ENCODE peak calls at places on chromosomes 16 and 17, in eight cellular contexts. One of them, this sample, is unnamed.

GRCh38 chr16:21166561-21166961 is 8.1 kb downstream of the LDAF1 start:
- DNase-seq in heart left ventricle: no peak
- DNase-seq in AG04450: no peak
- DNase-seq in MM.1S: no peak
- DNase-seq in tibial nerve: no peak
- DNase-seq in HL-60: no peak
- DNase-seq in HCT116: no peak
- DNase-seq in endodermal cell: peak; percentile 61
- DNase-seq in this sample: no peak

GRCh38 chr16:65751622-65752598 is 614.6 kb upstream of the CDH5 start:
- DNase-seq in heart left ventricle: no peak
- DNase-seq in AG04450: no peak
- DNase-seq in MM.1S: no peak
- DNase-seq in tibial nerve: no peak
- DNase-seq in HL-60: no peak
- DNase-seq in HCT116: no peak
- DNase-seq in endodermal cell: no peak
- DNase-seq in this sample: no peak

GRCh38 chr16:68786685-68787418 is 49.8 kb downstream of the CDH1 start:
- DNase-seq in heart left ventricle: no peak
- DNase-seq in AG04450: no peak
- DNase-seq in MM.1S: no peak
- DNase-seq in tibial nerve: no peak
- DNase-seq in HL-60: no peak
- DNase-seq in HCT116: no peak
- DNase-seq in endodermal cell: no peak
- DNase-seq in this sample: no peak

GRCh38 chr17:1703063-1703462 is 7.1 kb downstream of the TLCD2 start:
- DNase-seq in heart left ventricle: no peak
- DNase-seq in AG04450: no peak
- DNase-seq in MM.1S: no peak
- DNase-seq in tibial nerve: no peak
- DNase-seq in HL-60: no peak
- DNase-seq in HCT116: no peak
- DNase-seq in endodermal cell: no peak
- DNase-seq in this sample: no peak

GRCh38 chr17:45149037-45149668 is 878 bp downstream of the HEXIM1 start:
- DNase-seq in heart left ventricle: peak; percentile 94
- DNase-seq in AG04450: no peak
- DNase-seq in MM.1S: peak; percentile 76
- DNase-seq in tibial nerve: peak; percentile 78
- DNase-seq in HL-60: no peak
- DNase-seq in HCT116: peak; percentile 64
- DNase-seq in endodermal cell: peak; percentile 97
- DNase-seq in this sample: no peak

GRCh38 chr17:2593846-2594656 is 597 bp downstream of the PAFAH1B1 start:
- DNase-seq in heart left ventricle: peak; percentile 89
- DNase-seq in AG04450: peak; percentile 32
- DNase-seq in MM.1S: peak; percentile 68
- DNase-seq in tibial nerve: peak; percentile 65
- DNase-seq in HL-60: no peak
- DNase-seq in HCT116: peak; percentile 50
- DNase-seq in endodermal cell: peak; percentile 95
- DNase-seq in this sample: peak; percentile 53

GRCh38 chr17:29567362-29568330 is 809 bp upstream of the ABHD15 start:
- DNase-seq in heart left ventricle: peak; percentile 84
- DNase-seq in AG04450: no peak
- DNase-seq in MM.1S: peak; percentile 79
- DNase-seq in tibial nerve: peak; percentile 59
- DNase-seq in HL-60: no peak
- DNase-seq in HCT116: peak; percentile 27
- DNase-seq in endodermal cell: peak; percentile 93
- DNase-seq in this sample: no peak

GRCh38 chr17:33647976-33648375 is 354.9 kb upstream of the ASIC2 start:
- DNase-seq in heart left ventricle: no peak
- DNase-seq in AG04450: no peak
- DNase-seq in MM.1S: peak; percentile 26
- DNase-seq in tibial nerve: no peak
- DNase-seq in HL-60: no peak
- DNase-seq in HCT116: no peak
- DNase-seq in endodermal cell: peak; percentile 71
- DNase-seq in this sample: no peak

GRCh38 chr16:31168848-31169247 is 11.1 kb upstream of the FUS start:
- DNase-seq in heart left ventricle: no peak
- DNase-seq in AG04450: no peak
- DNase-seq in MM.1S: no peak
- DNase-seq in tibial nerve: no peak
- DNase-seq in HL-60: no peak
- DNase-seq in HCT116: no peak
- DNase-seq in endodermal cell: no peak
- DNase-seq in this sample: no peak

GRCh38 chr16:53291757-53292392 is 142.4 kb upstream of the RBL2 start:
- DNase-seq in heart left ventricle: no peak
- DNase-seq in AG04450: no peak
- DNase-seq in MM.1S: no peak
- DNase-seq in tibial nerve: no peak
- DNase-seq in HL-60: no peak
- DNase-seq in HCT116: no peak
- DNase-seq in endodermal cell: no peak
- DNase-seq in this sample: no peak

GRCh38 chr16:75555213-75555706 is 792 bp downstream of the TMEM231 start:
- DNase-seq in heart left ventricle: peak; percentile 88
- DNase-seq in AG04450: peak; percentile 57
- DNase-seq in MM.1S: peak; percentile 40
- DNase-seq in tibial nerve: peak; percentile 26
- DNase-seq in HL-60: no peak
- DNase-seq in HCT116: peak; percentile 86
- DNase-seq in endodermal cell: peak; percentile 97
- DNase-seq in this sample: peak; percentile 52

GRCh38 chr16:25690563-25691143 is 1.1 kb upstream of the HS3ST4 start:
- DNase-seq in heart left ventricle: no peak
- DNase-seq in AG04450: no peak
- DNase-seq in MM.1S: no peak
- DNase-seq in tibial nerve: no peak
- DNase-seq in HL-60: no peak
- DNase-seq in HCT116: no peak
- DNase-seq in endodermal cell: peak; percentile 47
- DNase-seq in this sample: no peak

GRCh38 chr16:25692734-25693508 is 1.2 kb downstream of the HS3ST4 start:
- DNase-seq in heart left ventricle: no peak
- DNase-seq in AG04450: no peak
- DNase-seq in MM.1S: no peak
- DNase-seq in tibial nerve: no peak
- DNase-seq in HL-60: no peak
- DNase-seq in HCT116: no peak
- DNase-seq in endodermal cell: peak; percentile 81
- DNase-seq in this sample: no peak

GRCh38 chr16:25693621-25694020 is 1.9 kb downstream of the HS3ST4 start:
- DNase-seq in heart left ventricle: no peak
- DNase-seq in AG04450: no peak
- DNase-seq in MM.1S: no peak
- DNase-seq in tibial nerve: no peak
- DNase-seq in HL-60: no peak
- DNase-seq in HCT116: no peak
- DNase-seq in endodermal cell: no peak
- DNase-seq in this sample: no peak

GRCh38 chr16:25692307-25692706 is 548 bp downstream of the HS3ST4 start:
- DNase-seq in heart left ventricle: no peak
- DNase-seq in AG04450: no peak
- DNase-seq in MM.1S: no peak
- DNase-seq in tibial nerve: no peak
- DNase-seq in HL-60: no peak
- DNase-seq in HCT116: no peak
- DNase-seq in endodermal cell: peak; percentile 67
- DNase-seq in this sample: no peak

DNA sequence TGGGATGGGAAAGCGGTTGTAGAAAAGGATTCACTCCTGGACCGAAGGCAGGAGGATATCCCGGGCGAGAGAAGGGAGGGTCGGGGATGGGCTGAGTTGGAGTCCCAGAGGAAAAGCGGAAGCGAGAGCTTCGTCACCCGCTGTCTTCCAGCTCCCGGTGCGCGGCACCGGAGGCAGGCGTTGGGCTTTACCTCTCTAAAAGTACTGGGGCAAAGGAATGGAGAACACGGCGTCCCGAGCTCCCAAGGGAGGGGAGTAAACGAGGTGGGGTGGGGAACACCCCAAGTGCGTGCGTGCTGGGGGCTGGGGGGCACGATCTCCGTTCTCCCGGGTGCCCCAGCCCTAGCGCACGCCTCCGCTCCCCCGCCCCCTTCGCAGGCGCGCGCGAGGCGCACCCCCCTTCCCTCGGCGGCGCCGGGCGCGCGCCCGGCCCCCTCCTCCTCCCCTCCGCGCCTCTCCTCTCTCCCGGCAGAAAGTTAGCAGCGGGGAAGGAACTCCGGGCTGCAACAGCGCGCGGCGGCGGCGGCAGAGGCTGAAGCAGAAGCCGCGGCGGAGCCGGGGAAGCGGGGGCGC is at the start of gene HS3ST4:
- DNase-seq in heart left ventricle: no peak
- DNase-seq in AG04450: no peak
- DNase-seq in MM.1S: no peak
- DNase-seq in tibial nerve: no peak
- DNase-seq in HL-60: no peak
- DNase-seq in HCT116: no peak
- DNase-seq in endodermal cell: peak; percentile 85
- DNase-seq in this sample: no peak
- H3K4me3 ChIP-seq in heart left ventricle: peak within 1 kb of the TSS; percentile 41
- H3K4me3 ChIP-seq in AG04450: no peak within 1 kb of the TSS
- H3K4me3 ChIP-seq in MM.1S: no peak within 1 kb of the TSS
- H3K4me3 ChIP-seq in tibial nerve: no peak within 1 kb of the TSS
- H3K4me3 ChIP-seq in HL-60: no peak within 1 kb of the TSS
- H3K4me3 ChIP-seq in HCT116: no peak within 1 kb of the TSS
- H3K4me3 ChIP-seq in endodermal cell: peak within 1 kb of the TSS; percentile 79
- H3K4me3 ChIP-seq in this sample: peak within 1 kb of the TSS; percentile 57

GRCh38 chr16:89565256-89565505 is 4.7 kb downstream of the RPL13 start:
- DNase-seq in heart left ventricle: no peak
- DNase-seq in AG04450: no peak
- DNase-seq in MM.1S: peak; percentile 16
- DNase-seq in tibial nerve: no peak
- DNase-seq in HL-60: no peak
- DNase-seq in HCT116: no peak
- DNase-seq in endodermal cell: peak; percentile 90
- DNase-seq in this sample: no peak

GRCh38 chr16:89563639-89564392 is 3.3 kb downstream of the RPL13 start:
- DNase-seq in heart left ventricle: no peak
- DNase-seq in AG04450: no peak
- DNase-seq in MM.1S: no peak
- DNase-seq in tibial nerve: no peak
- DNase-seq in HL-60: peak; percentile 12
- DNase-seq in HCT116: no peak
- DNase-seq in endodermal cell: no peak
- DNase-seq in this sample: no peak

GRCh38 chr16:89564476-89565255 is 4.2 kb downstream of the RPL13 start:
- DNase-seq in heart left ventricle: no peak
- DNase-seq in AG04450: no peak
- DNase-seq in MM.1S: no peak
- DNase-seq in tibial nerve: no peak
- DNase-seq in HL-60: peak; percentile 26
- DNase-seq in HCT116: no peak
- DNase-seq in endodermal cell: peak; percentile 80
- DNase-seq in this sample: no peak

GRCh38 chr16:89567656-89568594 is 7.4 kb downstream of the RPL13 start:
- DNase-seq in heart left ventricle: no peak
- DNase-seq in AG04450: no peak
- DNase-seq in MM.1S: no peak
- DNase-seq in tibial nerve: no peak
- DNase-seq in HL-60: no peak
- DNase-seq in HCT116: no peak
- DNase-seq in endodermal cell: peak; percentile 51
- DNase-seq in this sample: no peak

DNA sequence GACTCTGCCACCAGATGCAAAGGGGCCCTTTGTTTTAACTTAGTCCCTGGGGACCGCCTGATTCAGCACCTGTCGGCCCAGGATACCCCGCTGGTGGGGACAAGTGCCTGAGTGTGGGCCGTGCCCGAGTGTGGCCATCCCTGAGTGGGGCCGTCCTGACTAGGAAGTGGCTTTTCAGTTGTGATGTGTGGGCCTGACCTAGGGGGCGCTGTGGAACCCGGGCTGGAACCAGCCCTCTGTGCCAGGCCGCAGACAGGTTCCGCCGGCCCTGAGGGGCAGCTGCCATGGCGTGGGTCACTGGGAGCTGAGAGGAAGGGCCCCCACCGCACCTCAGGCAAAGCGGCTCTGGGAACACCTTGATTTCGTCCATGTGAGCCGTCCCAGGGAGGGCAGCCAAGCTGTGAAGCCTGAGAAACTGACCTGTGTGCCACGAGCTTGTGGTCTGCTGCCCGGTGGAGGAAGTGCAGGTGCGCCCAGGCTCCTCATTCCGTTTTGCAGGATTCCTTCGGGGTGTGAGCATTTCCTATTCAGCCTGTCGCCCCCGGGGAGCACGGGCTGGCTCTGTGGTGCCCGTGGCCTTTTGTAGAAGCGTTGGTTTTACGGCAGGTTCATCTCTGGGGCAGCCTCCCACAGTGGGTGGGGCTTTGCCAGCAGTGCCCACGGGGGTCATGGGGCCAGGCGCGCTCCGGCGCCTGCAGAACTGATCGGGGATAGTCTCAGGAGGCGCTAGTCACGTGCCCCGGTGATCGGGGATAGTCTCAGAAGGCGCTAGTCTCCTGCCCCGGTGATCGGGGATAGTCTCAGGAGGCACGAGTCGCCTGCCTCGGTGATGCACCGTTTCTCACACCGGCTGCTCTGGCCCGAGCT is 5.3 kb downstream of the RPL13 start:
- DNase-seq in heart left ventricle: no peak
- DNase-seq in AG04450: no peak
- DNase-seq in MM.1S: peak; percentile 35
- DNase-seq in tibial nerve: no peak
- DNase-seq in HL-60: peak; percentile 44
- DNase-seq in HCT116: peak; percentile 69
- DNase-seq in endodermal cell: peak; percentile 93
- DNase-seq in this sample: no peak
- TF ChIP-seq CTCF in heart left ventricle: peak; percentile 54
- TF ChIP-seq CTCF in AG04450: peak; percentile 52
- TF ChIP-seq CTCF in MM.1S: peak; percentile 52
- TF ChIP-seq CTCF in tibial nerve: peak; percentile 56
- TF ChIP-seq CTCF in HL-60: peak; percentile 22
- TF ChIP-seq CTCF in HCT116: peak; percentile 92
- TF ChIP-seq CTCF in endodermal cell: peak; percentile 90
- TF ChIP-seq CTCF in this sample: peak; percentile 21

DNA sequence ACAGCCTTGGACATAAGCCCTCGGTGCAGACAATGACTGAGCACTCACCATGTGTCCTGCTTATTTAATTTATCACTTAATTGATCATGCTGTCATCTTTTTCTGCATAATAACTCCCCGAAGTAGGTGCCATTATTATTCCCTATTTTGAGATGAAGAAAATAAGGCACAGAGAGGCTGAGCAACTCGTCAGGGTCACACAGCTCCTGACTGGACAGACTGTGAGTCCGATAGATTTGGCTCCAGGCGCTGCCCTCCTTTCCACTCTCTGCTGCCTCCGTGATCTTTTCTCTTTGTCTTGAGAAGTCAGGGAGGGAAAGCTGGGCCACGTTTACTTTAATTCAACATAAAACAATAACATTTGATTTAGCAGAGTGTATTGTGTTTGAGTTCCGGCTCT is 19.0 kb upstream of the N4BP1 start:
- DNase-seq in heart left ventricle: no peak
- DNase-seq in AG04450: no peak
- DNase-seq in MM.1S: no peak
- DNase-seq in tibial nerve: no peak
- DNase-seq in HL-60: no peak
- DNase-seq in HCT116: no peak
- DNase-seq in endodermal cell: no peak
- DNase-seq in this sample: no peak
- H3K27ac ChIP-seq in heart left ventricle: no peak overlapping the region
- H3K27ac ChIP-seq in AG04450: no peak overlapping the region
- H3K27ac ChIP-seq in MM.1S: no peak overlapping the region
- H3K27ac ChIP-seq in tibial nerve: no peak overlapping the region
- H3K27ac ChIP-seq in HL-60: no peak overlapping the region
- H3K27ac ChIP-seq in HCT116: no peak overlapping the region
- H3K27ac ChIP-seq in endodermal cell: no peak overlapping the region
- H3K27ac ChIP-seq in this sample: no peak overlapping the region

GRCh38 chr16:57984443-57985203 is 13.7 kb upstream of the CNGB1 start:
- DNase-seq in heart left ventricle: peak; percentile 95
- DNase-seq in AG04450: peak; percentile 59
- DNase-seq in MM.1S: peak; percentile 25
- DNase-seq in tibial nerve: peak; percentile 57
- DNase-seq in HL-60: no peak
- DNase-seq in HCT116: no peak
- DNase-seq in endodermal cell: peak; percentile 99
- DNase-seq in this sample: no peak
- H3K4me3 ChIP-seq in heart left ventricle: peak overlapping the region; percentile 60
- H3K4me3 ChIP-seq in AG04450: peak overlapping the region; percentile 60
- H3K4me3 ChIP-seq in MM.1S: peak overlapping the region; percentile 15
- H3K4me3 ChIP-seq in tibial nerve: peak overlapping the region; percentile 35
- H3K4me3 ChIP-seq in HL-60: peak overlapping the region; percentile 25
- H3K4me3 ChIP-seq in HCT116: no peak overlapping the region
- H3K4me3 ChIP-seq in endodermal cell: peak overlapping the region; percentile 81
- H3K4me3 ChIP-seq in this sample: peak overlapping the region; percentile 69

This sample was measured in thoracic aorta.